ENCODE peak calls at places on chromosomes 6 and 20, in nine cellular contexts. W is Caco-2, B is HFF-Myc, C is cardiac fibroblast, I is AG04450, F is fibroblast of the aortic adventitia, T is GM12878, J is AG04449, M is GM12865. P is an unnamed sample.

GRCh38 chr20:50855498-50856474 is 60.9 kb downstream of the BCAS4 start:
- DNase-seq in W (peak; percentile 83), B (no peak), C (no peak), I (no peak), F (no peak), T (no peak), J (no peak), M (no peak), P (peak; percentile 19)

GRCh38 chr6:126040826-126041225 is 54.5 kb downstream of the TRMT11 start:
- DNase-seq in W (no peak), B (peak; percentile 36), C (peak; percentile 78), I (no peak), F (peak; percentile 74), T (no peak), J (peak; percentile 37), M (no peak), P (peak; percentile 35)

GRCh38 chr6:154509421-154510143 is 903 bp downstream of the CNKSR3 start:
- DNase-seq in W (peak; percentile 45), B (no peak), C (peak; percentile 46), I (no peak), F (peak; percentile 37), T (no peak), J (no peak), M (no peak), P (no peak)

GRCh38 chr6:105646391-105646867 is 243.5 kb upstream of the PREP start:
- DNase-seq in W (no peak), B (no peak), C (no peak), I (no peak), F (no peak), T (peak; percentile 100), J (no peak), M (peak; percentile 97), P (no peak)

GRCh38 chr6:39365281-39366074 is 43.0 kb upstream of the KCNK16 start:
- DNase-seq in W (no peak), B (no peak), C (no peak), I (no peak), F (no peak), T (no peak), J (no peak), M (no peak), P (no peak)

GRCh38 chr6:96963809-96964208 is 39.3 kb downstream of the KLHL32 start:
- DNase-seq in W (no peak), B (no peak), C (no peak), I (no peak), F (no peak), T (no peak), J (no peak), M (peak; percentile 6), P (no peak)

GRCh38 chr20:10469599-10469998 is 34.5 kb downstream of the SLX4IP start:
- DNase-seq in W (no peak), B (peak; percentile 67), C (peak; percentile 94), I (peak; percentile 63), F (peak; percentile 93), T (no peak), J (peak; percentile 52), M (peak; percentile 49), P (peak; percentile 86)

GRCh38 chr6:153003294-153003645 is 761 bp upstream of the MTRF1L start:
- DNase-seq in W (no peak), B (no peak), C (no peak), I (no peak), F (peak; percentile 49), T (no peak), J (no peak), M (no peak), P (no peak)

GRCh38 chr20:3889489-3890409 is 562 bp downstream of the PANK2 start:
- DNase-seq in W (no peak), B (no peak), C (no peak), I (no peak), F (no peak), T (no peak), J (no peak), M (peak; percentile 73), P (no peak)

DNA sequence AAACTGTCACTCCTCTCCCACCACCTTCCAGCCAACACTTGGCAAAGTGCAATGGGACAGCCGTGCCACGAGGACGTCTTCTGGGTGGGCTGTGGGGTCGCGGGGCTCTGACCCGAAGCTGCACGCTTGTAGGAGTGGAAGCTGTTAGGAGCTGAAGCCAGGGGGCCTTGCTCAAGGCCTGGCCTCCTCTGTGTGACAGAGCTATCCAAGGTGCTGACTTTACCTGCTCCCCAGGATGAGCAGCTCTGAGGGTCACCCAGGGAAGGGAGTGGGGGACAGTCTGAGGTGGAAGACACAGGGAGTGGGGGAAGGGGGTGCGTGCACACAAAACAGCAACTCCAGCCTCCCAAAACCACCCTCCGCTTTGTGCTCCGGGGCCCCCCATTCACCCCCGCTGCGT is 17.5 kb upstream of the CHRNA4 start:
- DNase-seq in W (no peak), B (no peak), C (no peak), I (no peak), F (no peak), T (no peak), J (no peak), M (no peak), P (no peak)
- TF ChIP-seq CTCF in W (no peak), B (no peak), C (no peak), I (no peak), F (no peak), T (no peak), J (no peak), M (no peak), P (no peak)

GRCh38 chr20:13661070-13661687 is 22.4 kb upstream of the TASP1 start:
- DNase-seq in W (no peak), B (no peak), C (peak; percentile 28), I (no peak), F (peak; percentile 23), T (no peak), J (no peak), M (no peak), P (peak; percentile 67)
- H3K4me3 ChIP-seq in W (no peak overlapping the region), B (no peak overlapping the region), C (no peak overlapping the region), I (no peak overlapping the region), F (no peak overlapping the region), T (no peak overlapping the region), J (no peak overlapping the region), M (no peak overlapping the region), P (no peak overlapping the region)

GRCh38 chr20:23314714-23315498 is 35.7 kb upstream of the NXT1 start:
- DNase-seq in W (no peak), B (no peak), C (no peak), I (no peak), F (no peak), T (no peak), J (no peak), M (no peak), P (no peak)

GRCh38 chr20:23309781-23310180 is 40.8 kb upstream of the NXT1 start:
- DNase-seq in W (no peak), B (no peak), C (no peak), I (no peak), F (no peak), T (no peak), J (no peak), M (no peak), P (no peak)

GRCh38 chr20:23308908-23309307 is 41.7 kb upstream of the NXT1 start:
- DNase-seq in W (no peak), B (no peak), C (no peak), I (no peak), F (no peak), T (no peak), J (no peak), M (no peak), P (no peak)

GRCh38 chr20:23308024-23308423 is 42.6 kb upstream of the NXT1 start:
- DNase-seq in W (no peak), B (no peak), C (no peak), I (no peak), F (no peak), T (no peak), J (no peak), M (no peak), P (no peak)

DNA sequence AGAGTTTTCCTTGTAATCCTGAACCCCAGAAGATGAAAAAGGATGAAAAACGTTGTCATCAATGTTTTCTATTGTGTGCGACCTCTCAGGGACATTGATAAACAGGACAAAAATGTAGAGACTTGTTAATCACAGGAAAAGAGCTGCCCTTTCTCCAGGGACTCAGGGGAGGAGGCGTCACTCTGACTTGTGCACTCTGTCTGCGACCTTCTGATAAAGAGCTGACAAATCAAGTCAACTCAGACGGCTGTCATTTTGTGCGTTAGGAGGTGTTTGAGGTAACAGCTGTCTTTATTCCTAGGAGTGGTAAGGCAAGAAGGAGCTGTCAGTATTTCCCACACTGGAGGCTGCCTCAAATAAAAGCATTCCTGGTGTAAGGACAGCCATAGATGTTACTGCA is 38.7 kb upstream of the NXT1 start:
- DNase-seq in W (no peak), B (no peak), C (no peak), I (no peak), F (no peak), T (no peak), J (no peak), M (no peak), P (no peak)
- TF ChIP-seq CTCF in W (no peak), B (no peak), C (no peak), I (no peak), F (no peak), T (no peak), J (no peak), M (no peak), P (no peak)

GRCh38 chr6:139942333-139942732 is 567.9 kb upstream of the CITED2 start:
- DNase-seq in W (no peak), B (no peak), C (no peak), I (no peak), F (peak; percentile 31), T (no peak), J (no peak), M (no peak), P (no peak)

GRCh38 chr6:139944131-139944530 is 569.7 kb upstream of the CITED2 start:
- DNase-seq in W (no peak), B (no peak), C (no peak), I (no peak), F (no peak), T (no peak), J (no peak), M (no peak), P (no peak)

GRCh38 chr6:139944976-139945375 is 570.5 kb upstream of the CITED2 start:
- DNase-seq in W (no peak), B (no peak), C (no peak), I (no peak), F (no peak), T (no peak), J (no peak), M (no peak), P (no peak)

GRCh38 chr6:139941826-139942225 is 567.4 kb upstream of the CITED2 start:
- DNase-seq in W (no peak), B (no peak), C (peak; percentile 29), I (no peak), F (no peak), T (no peak), J (no peak), M (no peak), P (no peak)

GRCh38 chr6:139943391-139943790 is 568.9 kb upstream of the CITED2 start:
- DNase-seq in W (no peak), B (peak; percentile 76), C (peak; percentile 90), I (peak; percentile 48), F (peak; percentile 91), T (no peak), J (peak; percentile 87), M (no peak), P (peak; percentile 89)
- H3K4me3 ChIP-seq in W (no peak overlapping the region), B (no peak overlapping the region), C (no peak overlapping the region), I (no peak overlapping the region), F (no peak overlapping the region), T (no peak overlapping the region), J (no peak overlapping the region), M (no peak overlapping the region), P (no peak overlapping the region)